ENCODE peak calls at places on chromosomes 12 and 14, in four cellular contexts. Y is neural progenitor cell, C is astrocyte, M is MM.1S. A is an unnamed sample. For H3K4me1, the result is how much of the 10 kb centered on the place peaks cover.

GRCh38 chr12:132030367-132031038 is 80.8 kb downstream of the EP400 start:
- DNase-seq in Y (no peak), C (no peak), M (no peak), A (peak)

GRCh38 chr12:84912191-84913142 is at the start of gene SLC6A15:
- DNase-seq in Y (peak), C (peak), M (peak), A (peak)

GRCh38 chr14:96888593-96888992 is 91.4 kb downstream of the VRK1 start:
- DNase-seq in Y (peak), C (peak), M (no peak), A (no peak)

GRCh38 chr12:1044697-1045096 is 53.7 kb downstream of the ERC1 start:
- DNase-seq in Y (no peak), C (peak), M (no peak), A (peak)

GRCh38 chr12:12327802-12328201 is 22.2 kb downstream of the MANSC1 start:
- DNase-seq in Y (peak), C (peak), M (peak), A (peak)

GRCh38 chr14:100898465-100898864 is 5.1 kb downstream of the RTL1 start:
- DNase-seq in Y (no peak), C (no peak), M (no peak), A (no peak)

GRCh38 chr14:50677527-50678063 is 9.5 kb upstream of the SAV1 start:
- DNase-seq in Y (no peak), C (peak), M (no peak), A (peak)

GRCh38 chr14:32761381-32761968 is 177.2 kb upstream of the NPAS3 start:
- DNase-seq in Y (peak), C (peak), M (no peak), A (peak)

GRCh38 chr12:52258335-52258901 is 16.0 kb upstream of the KRT86 start:
- DNase-seq in Y (peak), C (no peak), M (no peak), A (peak)

GRCh38 chr12:81378601-81379000 is 300.7 kb downstream of the ACSS3 start:
- DNase-seq in Y (no peak), C (no peak), M (no peak), A (no peak)

GRCh38 chr12:108228746-108229145 is 99.7 kb downstream of the WSCD2 start:
- DNase-seq in Y (no peak), C (no peak), M (no peak), A (no peak)

GRCh38 chr14:24941719-24942118 is 108.2 kb downstream of the STXBP6 start:
- DNase-seq in Y (no peak), C (no peak), M (peak), A (no peak)

GRCh38 chr12:8709124-8709830 is 11.5 kb downstream of the RIMKLB start:
- DNase-seq in Y (no peak), C (no peak), M (no peak), A (no peak)

GRCh38 chr14:33996450-33996849 is 45.6 kb upstream of the EGLN3 start:
- DNase-seq in Y (no peak), C (no peak), M (no peak), A (no peak)

GRCh38 chr14:99253890-99254289 is 18.1 kb downstream of the BCL11B start:
- DNase-seq in Y (no peak), C (no peak), M (no peak), A (no peak)

GRCh38 chr12:49068879-49069506 is 786 bp downstream of the RHEBL1 start:
- DNase-seq in Y (no peak), C (no peak), M (no peak), A (no peak)

GRCh38 chr14:84273181-84273580 is 1256.8 kb upstream of the FLRT2 start:
- DNase-seq in Y (no peak), C (no peak), M (no peak), A (no peak)

DNA sequence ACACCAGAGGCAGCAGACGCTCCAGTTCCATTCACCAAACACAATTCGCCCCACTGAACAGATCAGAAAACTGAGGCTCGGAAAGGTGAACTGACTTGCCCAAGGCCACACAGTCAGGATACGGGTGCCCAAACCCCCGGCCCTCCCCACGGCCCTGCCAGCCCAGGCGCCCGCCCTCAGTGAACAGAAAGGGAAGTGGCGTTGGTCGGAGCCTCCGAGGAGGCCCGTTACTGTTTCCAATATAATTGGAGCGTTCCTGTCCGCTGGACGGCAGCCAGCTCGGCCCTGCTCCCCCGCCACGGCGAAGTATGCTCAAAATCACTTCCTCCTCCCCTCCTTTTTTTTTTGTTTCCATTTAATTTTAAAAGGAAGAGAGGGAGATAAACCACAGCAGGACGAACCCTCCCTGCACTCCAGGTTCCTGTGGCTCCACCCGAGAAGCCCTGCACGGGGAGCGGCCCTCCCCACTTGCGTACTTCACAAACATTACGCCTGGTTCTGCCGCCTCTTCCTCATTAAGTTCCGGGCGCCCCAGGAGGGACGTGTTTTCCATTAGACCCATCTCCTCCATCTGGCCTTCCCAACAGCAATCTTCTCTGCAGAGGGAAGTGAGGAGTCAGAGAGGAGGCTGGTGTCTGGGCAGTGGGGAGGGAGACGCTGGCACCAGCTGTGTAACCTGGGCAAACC is 61.1 kb downstream of the NCOR2 start:
- DNase-seq in Y (peak), C (peak), M (no peak), A (peak)
- TF ChIP-seq EZH2 in Y (no peak), C (no peak), M (no peak), A (no peak)

DNA sequence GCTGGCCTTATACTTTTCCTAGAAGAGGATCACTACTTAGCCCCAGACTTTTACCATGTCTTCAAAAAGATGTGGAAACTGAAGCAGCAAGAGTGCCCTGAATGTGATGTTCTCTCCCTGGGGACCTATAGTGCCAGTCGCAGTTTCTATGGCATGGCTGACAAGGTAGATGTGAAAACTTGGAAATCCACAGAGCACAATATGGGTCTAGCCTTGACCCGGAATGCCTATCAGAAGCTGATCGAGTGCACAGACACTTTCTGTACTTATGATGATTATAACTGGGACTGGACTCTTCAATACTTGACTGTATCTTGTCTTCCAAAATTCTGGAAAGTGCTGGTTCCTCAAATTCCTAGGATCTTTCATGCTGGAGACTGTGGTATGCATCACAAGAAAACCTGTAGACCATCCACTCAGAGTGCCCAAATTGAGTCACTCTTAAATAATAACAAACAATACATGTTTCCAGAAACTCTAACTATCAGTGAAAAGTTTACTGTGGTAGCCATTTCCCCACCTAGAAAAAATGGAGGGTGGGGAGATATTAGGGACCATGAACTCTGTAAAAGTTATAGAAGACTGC is 1.5 kb downstream of the MGAT2 start:
- DNase-seq in Y (no peak), C (no peak), M (no peak), A (no peak)
- H3K4me1 ChIP-seq in Y (under half), C (under half), M (under half), A (under half)

GRCh38 chr12:53939141-53940108 is 794 bp downstream of the HOXC13 start:
- DNase-seq in Y (peak), C (no peak), M (no peak), A (no peak)
- TF ChIP-seq EZH2 in Y (peak), C (peak), M (no peak), A (peak)

GRCh38 chr12:2855546-2855945 is 1.3 kb downstream of the TEX52 start:
- DNase-seq in Y (no peak), C (no peak), M (no peak), A (no peak)

GRCh38 chr12:2856051-2856450 is 788 bp downstream of the TEX52 start:
- DNase-seq in Y (no peak), C (no peak), M (no peak), A (no peak)

GRCh38 chr12:2856901-2857495 is at the start of gene TEX52:
- DNase-seq in Y (peak), C (no peak), M (no peak), A (no peak)

GRCh38 chr12:2853626-2854025 is 3.2 kb downstream of the TEX52 start:
- DNase-seq in Y (peak), C (peak), M (no peak), A (peak)

GRCh38 chr12:2854669-2855453 is 2.0 kb downstream of the TEX52 start:
- DNase-seq in Y (no peak), C (no peak), M (no peak), A (no peak)
- H3K4me1 ChIP-seq in Y (under half), C (under half), M (under half), A (under half)

GRCh38 chr14:75427482-75428229 is at the start of gene JDP2:
- DNase-seq in Y (peak), C (peak), M (peak), A (peak)
- TF ChIP-seq EZH2 in Y (peak), C (no peak), M (no peak), A (no peak)

GRCh38 chr14:91398192-91398591 is 19.4 kb downstream of the CCDC88C start:
- DNase-seq in Y (no peak), C (no peak), M (no peak), A (no peak)
- H3K4me1 ChIP-seq in Y (under half), C (under half), M (half or more), A (under half)

DNA sequence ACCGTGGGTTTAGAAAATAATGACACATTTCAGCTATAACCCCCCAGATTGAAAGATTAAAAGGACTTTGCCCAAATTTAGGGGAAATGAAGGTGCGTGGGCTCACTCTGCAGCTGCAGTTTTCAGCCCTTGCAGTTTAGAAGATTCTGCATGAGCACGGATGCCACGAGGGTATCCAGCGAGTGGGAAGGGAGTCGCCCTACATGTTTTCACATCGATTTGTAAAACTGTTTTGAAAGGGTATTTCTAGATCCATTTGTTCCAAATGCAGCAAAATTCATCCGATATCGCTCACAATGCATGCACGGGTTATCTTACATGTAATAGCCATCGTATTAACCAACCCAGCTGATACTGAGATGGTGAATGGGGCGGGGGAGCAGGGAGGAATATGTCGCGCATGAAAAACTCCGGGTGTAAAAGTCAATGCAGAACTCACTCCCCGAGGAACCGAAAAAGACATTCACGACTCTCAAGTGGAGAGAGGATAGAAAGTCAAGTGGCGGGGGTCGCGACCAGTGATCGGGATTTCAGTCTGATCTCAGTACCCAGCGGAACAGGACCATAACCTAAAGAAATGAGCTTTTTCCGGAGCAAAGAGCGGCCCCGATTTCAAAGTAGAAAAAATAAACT is 4.9 kb upstream of the CCND2 start:
- DNase-seq in Y (peak), C (no peak), M (no peak), A (no peak)
- TF ChIP-seq EZH2 in Y (peak), C (peak), M (peak), A (peak)

DNA sequence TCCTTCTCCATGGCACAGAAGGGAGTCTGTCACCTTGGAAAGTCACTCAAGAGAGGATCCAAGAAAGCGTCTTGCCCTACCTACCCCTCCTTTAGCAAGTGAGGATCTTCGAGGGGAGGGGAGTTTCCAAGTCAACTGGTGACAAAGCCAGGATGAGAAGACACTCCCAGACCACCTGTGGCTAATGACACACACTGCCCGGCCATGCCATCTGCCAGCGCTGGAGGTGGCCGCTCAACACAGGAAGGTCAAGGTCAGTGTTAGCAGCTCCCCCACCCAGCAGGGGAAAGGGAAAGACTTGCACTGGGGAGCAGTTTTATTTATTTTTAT is 41.3 kb downstream of the ELK3 start:
- DNase-seq in Y (no peak), C (no peak), M (no peak), A (no peak)
- H3K4me1 ChIP-seq in Y (under half), C (half or more), M (under half), A (under half)

A was measured in fibroblast of lung.